ENCODE peak calls at places on chromosomes 7 and 10, in seven cellular contexts. E, P, T, V, X, F and A are unnamed samples.

GRCh38 chr7:128203047-128203491 is 38.0 kb upstream of the LEP start:
- DNase-seq in P (no peak), T (no peak), F (no peak), X (no peak), V (no peak), E (no peak), A (no peak)

GRCh38 chr7:3266240-3266639 is 34.8 kb upstream of the SDK1 start:
- DNase-seq in E (no peak), X (no peak), P (no peak), T (no peak), F (no peak), V (no peak), A (no peak)

GRCh38 chr7:157391036-157391710 is 54.4 kb downstream of the DNAJB6 start:
- DNase-seq in V (no peak), E (no peak), X (no peak), T (no peak), F (no peak), P (no peak), A (no peak)

GRCh38 chr10:87861566-87861952 is 1.8 kb downstream of the KLLN start:
- DNase-seq in E (no peak), V (peak), P (peak), X (no peak), F (peak), T (no peak), A (no peak)

GRCh38 chr10:133090101-133090500 is 2.4 kb downstream of the ADGRA1 start:
- DNase-seq in T (no peak), P (no peak), E (no peak), X (no peak), F (no peak), V (no peak), A (no peak)

GRCh38 chr10:86960003-86960862 is 1.8 kb downstream of the SNCG start:
- DNase-seq in T (no peak), F (no peak), X (no peak), V (peak), E (no peak), P (peak), A (peak)

GRCh38 chr10:31819393-31819820 is 109.2 kb downstream of the ARHGAP12 start:
- DNase-seq in F (no peak), P (no peak), V (no peak), E (no peak), X (peak), T (no peak), A (no peak)

GRCh38 chr7:43834463-43835251 is 34.7 kb downstream of the MRPS24 start:
- DNase-seq in F (no peak), E (no peak), V (no peak), X (no peak), T (no peak), P (peak), A (no peak)

GRCh38 chr7:74306737-74307469 is 17.7 kb downstream of the CLIP2 start:
- DNase-seq in E (no peak), F (no peak), X (peak), V (no peak), P (peak), T (no peak), A (no peak)

GRCh38 chr7:105016083-105017075 is 2.4 kb downstream of the KMT2E start:
- DNase-seq in V (no peak), P (no peak), E (no peak), F (no peak), T (no peak), X (no peak), A (no peak)

GRCh38 chr7:15571303-15571878 is 9.6 kb upstream of the AGMO start:
- DNase-seq in V (no peak), P (no peak), X (no peak), T (no peak), E (no peak), F (no peak), A (no peak)

GRCh38 chr10:102615361-102615760 is 28.9 kb upstream of the TRIM8 start:
- DNase-seq in V (no peak), E (no peak), T (no peak), F (no peak), X (no peak), P (peak), A (peak)

GRCh38 chr7:81053623-81054022 is 134.8 kb upstream of the SEMA3C start:
- DNase-seq in T (no peak), F (no peak), P (no peak), V (no peak), X (no peak), E (no peak), A (no peak)

GRCh38 chr7:30525409-30525808 is 20.8 kb upstream of the GGCT start:
- DNase-seq in P (no peak), E (no peak), X (no peak), V (no peak), T (no peak), F (no peak), A (no peak)

GRCh38 chr7:70782729-70783290 is 349.1 kb upstream of the GALNT17 start:
- DNase-seq in T (no peak), E (no peak), V (no peak), X (peak), F (no peak), P (no peak), A (no peak)

GRCh38 chr10:49622426-49623425 is 8.9 kb downstream of the CHAT start:
- DNase-seq in P (no peak), E (no peak), X (no peak), V (no peak), T (no peak), F (no peak), A (no peak)

GRCh38 chr7:120805636-120806388 is 52.1 kb downstream of the TSPAN12 start:
- DNase-seq in E (peak), F (no peak), T (peak), P (peak), X (peak), V (peak), A (no peak)